ENCODE peak calls at places on chromosomes 4 and X, in ten cellular contexts. K is activated T-helper 1 cell treated with anti-CD3 and anti-CD28 coated beads, Interleukin-2, amount 50 U/mL, for 16 hours; P is activated T-cell treated with anti-CD3 and anti-CD28 coated beads for 24 hours; W is stimulated activated naive CD8-positive, alpha-beta T cell treated with anti-CD3 and anti-CD28 coated beads, Interleukin-15, amount 100 ng/mL, for 72 hours; B is brain microvascular endothelial cell; N is PC-9; L is substantia nigra; C is CD4-positive, alpha-beta T cell; S is activated CD4-positive, alpha-beta T cell treated with anti-CD3 and anti-CD28 coated beads for 4 hours; E is Caco-2. I is an unnamed sample.

GRCh38 chrX:120794525-120794975 is 81.1 kb downstream of the CT47B1 start:
- DNase-seq in K (no peak), P (no peak), W (no peak), B (peak), N (peak), L (no peak), C (no peak), S (no peak), E (no peak), I (no peak)

GRCh38 chr4:146311238-146311970 is 97.1 kb downstream of the REELD1 start:
- DNase-seq in K (no peak), P (no peak), W (no peak), B (peak), N (no peak), L (no peak), C (no peak), S (no peak), E (no peak), I (no peak)

GRCh38 chr4:30716158-30716557 is 4.0 kb upstream of the PCDH7 start:
- DNase-seq in K (no peak), P (no peak), W (no peak), B (no peak), N (no peak), L (no peak), C (no peak), S (no peak), E (no peak), I (no peak)

GRCh38 chr4:183285886-183286285 is 34.2 kb downstream of the CLDN22 start:
- DNase-seq in K (no peak), P (no peak), W (no peak), B (no peak), N (no peak), L (no peak), C (no peak), S (no peak), E (no peak), I (no peak)

GRCh38 chrX:148930330-148930729 is 429.9 kb downstream of the AFF2 start:
- DNase-seq in K (no peak), P (no peak), W (no peak), B (no peak), N (no peak), L (no peak), C (no peak), S (no peak), E (no peak), I (no peak)

GRCh38 chr4:4455199-4455865 is 68.4 kb downstream of the NSG1 start:
- DNase-seq in K (no peak), P (no peak), W (no peak), B (no peak), N (no peak), L (no peak), C (no peak), S (no peak), E (no peak), I (no peak)

GRCh38 chrX:150846130-150846529 is 52.3 kb downstream of the CD99L2 start:
- DNase-seq in K (no peak), P (no peak), W (no peak), B (no peak), N (no peak), L (no peak), C (no peak), S (no peak), E (no peak), I (no peak)

GRCh38 chrX:130830599-130831346 is 72.2 kb downstream of the ENOX2 start:
- DNase-seq in K (no peak), P (no peak), W (no peak), B (no peak), N (no peak), L (no peak), C (no peak), S (no peak), E (no peak), I (no peak)

GRCh38 chrX:50814701-50815476 is 895 bp upstream of the SHROOM4 start:
- DNase-seq in K (no peak), P (no peak), W (no peak), B (no peak), N (no peak), L (peak), C (no peak), S (no peak), E (no peak), I (no peak)

GRCh38 chr4:89708903-89709361 is 128.0 kb downstream of the SNCA start:
- DNase-seq in K (no peak), P (no peak), W (no peak), B (peak), N (no peak), L (peak), C (no peak), S (no peak), E (no peak), I (no peak)

GRCh38 chr4:55348436-55348835 is 2.4 kb downstream of the SRD5A3 start:
- DNase-seq in K (no peak), P (no peak), W (no peak), B (no peak), N (peak), L (no peak), C (no peak), S (no peak), E (no peak), I (no peak)

GRCh38 chr4:110622841-110623709 is at the start of gene PITX2:
- DNase-seq in K (no peak), P (peak), W (peak), B (peak), N (peak), L (peak), C (no peak), S (no peak), E (peak), I (no peak)

GRCh38 chr4:109703664-109704351 is 563 bp upstream of the CASP6 start:
- DNase-seq in K (no peak), P (no peak), W (no peak), B (peak), N (peak), L (no peak), C (no peak), S (no peak), E (no peak), I (no peak)

GRCh38 chr4:87973283-87974169 is 2.0 kb upstream of the SPP1 start:
- DNase-seq in K (no peak), P (peak), W (peak), B (peak), N (peak), L (peak), C (peak), S (no peak), E (peak), I (peak)

I was measured in activated gamma-delta T cell treated with anti-CD3 and anti-CD28 coated beads, Interleukin-2, amount 50 U/mL, for 16 hours.